ENCODE peak calls at places on chromosomes 16 and 17, in ten cellular contexts. F is NT2/D1; I is heart left ventricle; P is tibial nerve; B is lung; G is lower lobe of right lung; N is thoracic aorta; Z is BE2C; R is CD8-positive, alpha-beta T cell; M is neural progenitor cell. V is an unnamed sample. For H3K4me1, the result is how much of the 10 kb centered on the place peaks cover.

GRCh38 chr16:22265351-22265750 is 31.9 kb upstream of the POLR3E start:
- DNase-seq in F (no peak), I (no peak), P (no peak), B (no peak), G (no peak), N (no peak), Z (no peak), R (no peak), M (no peak), V (no peak)

GRCh38 chr16:10182186-10182683 is at the start of gene GRIN2A:
- DNase-seq in F (no peak), I (no peak), P (no peak), B (no peak), G (no peak), N (no peak), Z (no peak), R (no peak), M (peak), V (no peak)

GRCh38 chr16:138049-138417 is 440 bp downstream of the NPRL3 start:
- DNase-seq in F (no peak), I (peak), P (no peak), B (no peak), G (no peak), N (no peak), Z (peak), R (peak), M (peak), V (peak)

GRCh38 chr17:37322826-37323561 is 52.8 kb upstream of the C17orf78 start:
- DNase-seq in F (no peak), I (no peak), P (no peak), B (no peak), G (no peak), N (no peak), Z (no peak), R (no peak), M (no peak), V (no peak)

GRCh38 chr16:50210266-50211038 is 55.9 kb upstream of the ADCY7 start:
- DNase-seq in F (peak), I (peak), P (peak), B (peak), G (peak), N (no peak), Z (peak), R (peak), M (peak), V (peak)

GRCh38 chr16:46658925-46659324 is 30.1 kb downstream of the VPS35 start:
- DNase-seq in F (no peak), I (peak), P (peak), B (peak), G (peak), N (no peak), Z (no peak), R (no peak), M (no peak), V (no peak)

GRCh38 chr16:14501331-14502255 is 128.5 kb downstream of the PARN start:
- DNase-seq in F (peak), I (peak), P (peak), B (peak), G (peak), N (peak), Z (peak), R (no peak), M (peak), V (peak)

GRCh38 chr17:48541574-48542113 is 3.3 kb downstream of the HOXB2 start:
- DNase-seq in F (no peak), I (peak), P (peak), B (no peak), G (no peak), N (no peak), Z (no peak), R (peak), M (peak), V (no peak)

GRCh38 chr16:50706250-50706649 is 12.8 kb downstream of the NOD2 start:
- DNase-seq in F (no peak), I (no peak), P (no peak), B (no peak), G (no peak), N (no peak), Z (no peak), R (no peak), M (no peak), V (no peak)

GRCh38 chr17:57774872-57775271 is 29.8 kb upstream of the CCDC182 start:
- DNase-seq in F (no peak), I (no peak), P (no peak), B (no peak), G (no peak), N (no peak), Z (no peak), R (no peak), M (no peak), V (no peak)

GRCh38 chr17:64264891-64265290 is 1.8 kb upstream of the TEX2 start:
- DNase-seq in F (no peak), I (no peak), P (no peak), B (no peak), G (no peak), N (no peak), Z (no peak), R (no peak), M (no peak), V (no peak)

GRCh38 chr17:55433629-55434422 is 12.2 kb upstream of the MMD start:
- DNase-seq in F (no peak), I (no peak), P (no peak), B (peak), G (no peak), N (no peak), Z (no peak), R (no peak), M (no peak), V (peak)

GRCh38 chr16:70298988-70299938 is at the start of gene DDX19B:
- DNase-seq in F (peak), I (peak), P (peak), B (peak), G (peak), N (peak), Z (peak), R (peak), M (peak), V (peak)

GRCh38 chr17:58531661-58532554 is 17.5 kb upstream of the MTMR4 start:
- DNase-seq in F (no peak), I (peak), P (no peak), B (no peak), G (peak), N (no peak), Z (peak), R (peak), M (peak), V (peak)

GRCh38 chr17:35666967-35667552 is 64.4 kb upstream of the RASL10B start:
- DNase-seq in F (no peak), I (no peak), P (no peak), B (no peak), G (no peak), N (no peak), Z (no peak), R (no peak), M (no peak), V (no peak)

GRCh38 chr16:86676216-86676800 is 98.0 kb downstream of the FOXL1 start:
- DNase-seq in F (no peak), I (no peak), P (no peak), B (no peak), G (no peak), N (no peak), Z (no peak), R (no peak), M (no peak), V (no peak)

GRCh38 chr17:37607637-37608368 is 1.4 kb downstream of the SYNRG start:
- DNase-seq in F (no peak), I (no peak), P (no peak), B (no peak), G (no peak), N (no peak), Z (no peak), R (peak), M (peak), V (no peak)

GRCh38 chr16:58028541-58029070 is 3.1 kb downstream of the MMP15 start:
- DNase-seq in F (no peak), I (no peak), P (no peak), B (no peak), G (no peak), N (no peak), Z (no peak), R (no peak), M (no peak), V (no peak)

GRCh38 chr16:19021747-19022146 is 38.0 kb downstream of the TMC7 start:
- DNase-seq in F (no peak), I (no peak), P (no peak), B (no peak), G (no peak), N (no peak), Z (no peak), R (no peak), M (no peak), V (no peak)

GRCh38 chr16:7624871-7625766 is 292.5 kb downstream of the RBFOX1 start:
- DNase-seq in F (no peak), I (no peak), P (no peak), B (no peak), G (no peak), N (no peak), Z (no peak), R (no peak), M (no peak), V (no peak)

GRCh38 chr17:59370580-59371299 is 39.3 kb downstream of the YPEL2 start:
- DNase-seq in F (no peak), I (no peak), P (no peak), B (no peak), G (no peak), N (no peak), Z (no peak), R (no peak), M (peak), V (peak)

GRCh38 chr17:47883589-47884426 is 12.2 kb upstream of the SP2 start:
- DNase-seq in F (no peak), I (no peak), P (no peak), B (no peak), G (peak), N (no peak), Z (no peak), R (no peak), M (no peak), V (no peak)

GRCh38 chr17:19650826-19651225 is 2.3 kb downstream of the ALDH3A2 start:
- DNase-seq in F (no peak), I (no peak), P (no peak), B (no peak), G (no peak), N (no peak), Z (no peak), R (no peak), M (no peak), V (no peak)

GRCh38 chr17:38455288-38455915 is 27.1 kb downstream of the ARHGAP23 start:
- DNase-seq in F (no peak), I (no peak), P (no peak), B (no peak), G (no peak), N (no peak), Z (peak), R (no peak), M (peak), V (no peak)

GRCh38 chr16:57372372-57373116 is at the start of gene CX3CL1:
- DNase-seq in F (peak), I (peak), P (peak), B (peak), G (peak), N (no peak), Z (peak), R (no peak), M (peak), V (peak)

GRCh38 chr16:50354629-50355456 is 13.9 kb downstream of the BRD7 start:
- DNase-seq in F (no peak), I (no peak), P (no peak), B (no peak), G (no peak), N (no peak), Z (no peak), R (no peak), M (no peak), V (no peak)

GRCh38 chr17:60127068-60128064 is 22.4 kb upstream of the CA4 start:
- DNase-seq in F (no peak), I (no peak), P (no peak), B (peak), G (no peak), N (no peak), Z (no peak), R (peak), M (no peak), V (no peak)

GRCh38 chr17:13874817-13875216 is 194.5 kb upstream of the COX10 start:
- DNase-seq in F (no peak), I (no peak), P (no peak), B (no peak), G (no peak), N (no peak), Z (no peak), R (no peak), M (no peak), V (no peak)

GRCh38 chr16:46859719-46860152 is 24.4 kb upstream of the GPT2 start:
- DNase-seq in F (no peak), I (no peak), P (no peak), B (no peak), G (no peak), N (no peak), Z (no peak), R (no peak), M (no peak), V (no peak)

GRCh38 chr17:43034623-43035293 is 9.7 kb downstream of the RND2 start:
- DNase-seq in F (no peak), I (no peak), P (no peak), B (no peak), G (no peak), N (no peak), Z (no peak), R (no peak), M (no peak), V (no peak)

GRCh38 chr17:3977387-3977786 is 13.2 kb upstream of the ATP2A3 start:
- DNase-seq in F (no peak), I (no peak), P (no peak), B (no peak), G (peak), N (no peak), Z (no peak), R (no peak), M (no peak), V (no peak)

GRCh38 chr16:13397126-13397525 is 495.7 kb downstream of the SHISA9 start:
- DNase-seq in F (no peak), I (no peak), P (no peak), B (no peak), G (no peak), N (no peak), Z (no peak), R (no peak), M (no peak), V (no peak)

GRCh38 chr17:76191891-76192290 is 48.4 kb downstream of the RNF157 start:
- DNase-seq in F (no peak), I (no peak), P (no peak), B (no peak), G (no peak), N (no peak), Z (no peak), R (no peak), M (no peak), V (no peak)

GRCh38 chr16:11624645-11625607 is 38.2 kb upstream of the LITAF start:
- DNase-seq in F (no peak), I (no peak), P (no peak), B (no peak), G (no peak), N (no peak), Z (no peak), R (no peak), M (no peak), V (no peak)

GRCh38 chr17:58331815-58332719 is 3.5 kb upstream of the TSPOAP1 start:
- DNase-seq in F (no peak), I (peak), P (peak), B (peak), G (peak), N (no peak), Z (no peak), R (peak), M (no peak), V (no peak)

GRCh38 chr17:17633310-17633709 is 41.8 kb upstream of the PEMT start:
- DNase-seq in F (no peak), I (no peak), P (no peak), B (no peak), G (no peak), N (no peak), Z (no peak), R (no peak), M (no peak), V (no peak)
- H3K4me1 ChIP-seq in F (under half), I (under half), P (under half), B (under half), G (under half), N (under half), Z (under half), R (under half), M (under half), V (under half)

GRCh38 chr17:1999557-2000251 is 25.4 kb downstream of the RTN4RL1 start:
- DNase-seq in F (no peak), I (peak), P (no peak), B (no peak), G (no peak), N (no peak), Z (peak), R (no peak), M (peak), V (peak)

GRCh38 chr17:1996243-1997145 is 28.6 kb downstream of the RTN4RL1 start:
- DNase-seq in F (no peak), I (no peak), P (no peak), B (no peak), G (no peak), N (no peak), Z (peak), R (no peak), M (no peak), V (no peak)

GRCh38 chr17:1997587-1998425 is 27.3 kb downstream of the RTN4RL1 start:
- DNase-seq in F (no peak), I (no peak), P (no peak), B (peak), G (peak), N (no peak), Z (no peak), R (no peak), M (peak), V (peak)

GRCh38 chr17:1997146-1997586 is 28.0 kb downstream of the RTN4RL1 start:
- DNase-seq in F (no peak), I (no peak), P (no peak), B (no peak), G (no peak), N (no peak), Z (no peak), R (no peak), M (no peak), V (no peak)

DNA sequence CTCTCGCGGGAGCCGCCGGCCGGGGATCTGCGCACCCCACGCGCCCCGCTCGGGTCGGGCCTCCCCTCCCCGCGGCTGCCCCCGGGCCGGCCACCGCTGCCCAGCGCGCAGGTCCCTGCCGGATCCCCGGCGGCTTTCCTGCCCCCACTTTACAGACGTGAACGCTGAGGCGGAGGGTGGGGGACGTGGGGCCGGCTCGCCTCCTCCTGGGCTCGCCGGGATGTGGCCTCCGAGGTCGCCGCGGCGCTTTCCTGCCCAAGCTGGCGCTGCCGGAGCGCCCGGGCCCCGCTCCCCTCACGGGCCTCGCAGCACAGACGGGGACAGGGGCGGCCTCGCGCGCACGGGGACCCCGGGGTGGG is 26.7 kb downstream of the RTN4RL1 start:
- DNase-seq in F (no peak), I (no peak), P (no peak), B (no peak), G (no peak), N (no peak), Z (no peak), R (no peak), M (peak), V (peak)
- H3K4me3 ChIP-seq in F (peak), I (peak), P (peak), B (peak), G (peak), N (peak), Z (no peak), R (no peak), M (peak), V (no peak)

DNA sequence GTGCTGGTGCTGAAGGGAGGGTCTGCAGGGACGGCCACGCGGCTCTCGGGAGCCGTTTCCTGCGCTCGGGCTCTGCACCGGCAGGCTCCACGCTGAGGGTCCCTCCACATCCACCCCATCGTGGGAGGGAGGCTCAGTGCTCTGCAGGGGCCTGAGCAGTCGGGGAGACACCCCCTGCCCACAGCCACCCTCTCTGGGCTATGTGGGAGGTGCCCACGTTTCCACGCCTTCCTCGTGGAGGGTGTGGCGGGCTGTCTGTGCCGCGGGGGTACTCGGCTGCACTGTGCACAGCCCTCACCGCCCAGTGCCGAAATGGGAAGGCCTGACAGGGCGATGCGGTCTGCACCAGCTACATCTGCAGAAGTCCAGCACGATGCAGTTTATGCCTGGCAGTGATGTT is 25.5 kb upstream of the ZNF750 start:
- DNase-seq in F (no peak), I (no peak), P (no peak), B (no peak), G (no peak), N (no peak), Z (no peak), R (no peak), M (no peak), V (no peak)
- H3K4me1 ChIP-seq in F (under half), I (under half), P (under half), B (under half), G (under half), N (under half), Z (under half), R (half or more), M (under half), V (under half)

DNA sequence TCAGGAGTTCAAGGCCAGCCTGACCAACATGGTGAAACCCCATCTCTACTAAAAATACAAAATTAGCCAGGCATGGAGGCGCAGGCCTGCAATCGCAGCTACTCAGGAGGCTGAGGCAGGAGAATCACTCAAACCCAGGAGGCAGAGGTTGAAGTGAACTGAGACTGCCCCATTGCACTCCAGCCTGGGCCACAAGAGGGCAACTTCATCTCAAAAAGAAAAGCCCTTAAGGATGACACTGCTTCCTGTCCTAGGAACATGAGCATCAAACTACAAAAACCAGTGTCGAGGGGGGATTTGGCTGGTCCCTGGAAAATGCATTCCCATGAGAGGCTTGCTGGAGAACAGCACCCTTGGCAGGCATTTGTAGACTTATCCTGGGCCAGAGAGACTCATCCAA is 449.5 kb upstream of the PSMD7 start:
- DNase-seq in F (no peak), I (no peak), P (no peak), B (no peak), G (no peak), N (no peak), Z (no peak), R (no peak), M (peak), V (no peak)
- H3K4me3 ChIP-seq in F (no peak), I (no peak), P (no peak), B (no peak), G (no peak), N (no peak), Z (no peak), R (no peak), M (no peak), V (no peak)

GRCh38 chr16:53781023-53781605 is 77.2 kb downstream of the FTO start:
- DNase-seq in F (no peak), I (no peak), P (no peak), B (no peak), G (no peak), N (no peak), Z (no peak), R (no peak), M (no peak), V (peak)
- H3K4me1 ChIP-seq in F (under half), I (under half), P (under half), B (under half), G (under half), N (under half), Z (under half), R (under half), M (under half), V (half or more)

V was measured in body of pancreas.